ENCODE peak calls at places on chromosome 3, in seven cellular contexts. One of them, this sample, is unnamed.

GRCh38 chr3:196268270-196269163 is 19.0 kb downstream of the PCYT1A start:
- DNase-seq in HT1080: peak; percentile 85
- DNase-seq in NCI-H1694 treated with DMSO at 0.1 percent for 48 hours: no peak
- DNase-seq in astrocyte of the cerebellum: peak; percentile 76
- DNase-seq in mucosa of descending colon: no peak
- DNase-seq in adrenal gland: no peak
- DNase-seq in posterior cingulate gyrus: no peak
- DNase-seq in this sample: no peak

GRCh38 chr3:12471228-12471627 is 13.1 kb upstream of the TSEN2 start:
- DNase-seq in HT1080: peak; percentile 93
- DNase-seq in NCI-H1694 treated with DMSO at 0.1 percent for 48 hours: no peak
- DNase-seq in astrocyte of the cerebellum: no peak
- DNase-seq in mucosa of descending colon: peak; percentile 59
- DNase-seq in adrenal gland: no peak
- DNase-seq in posterior cingulate gyrus: no peak
- DNase-seq in this sample: no peak

GRCh38 chr3:12658593-12659058 is 5.3 kb downstream of the RAF1 start:
- DNase-seq in HT1080: peak; percentile 14
- DNase-seq in NCI-H1694 treated with DMSO at 0.1 percent for 48 hours: no peak
- DNase-seq in astrocyte of the cerebellum: peak; percentile 89
- DNase-seq in mucosa of descending colon: no peak
- DNase-seq in adrenal gland: no peak
- DNase-seq in posterior cingulate gyrus: no peak
- DNase-seq in this sample: no peak

GRCh38 chr3:126365351-126366274 is 8.4 kb upstream of the KLF15 start:
- DNase-seq in HT1080: no peak
- DNase-seq in NCI-H1694 treated with DMSO at 0.1 percent for 48 hours: no peak
- DNase-seq in astrocyte of the cerebellum: no peak
- DNase-seq in mucosa of descending colon: no peak
- DNase-seq in adrenal gland: no peak
- DNase-seq in posterior cingulate gyrus: no peak
- DNase-seq in this sample: no peak

GRCh38 chr3:197404754-197405153 is 106.3 kb upstream of the DLG1 start:
- DNase-seq in HT1080: no peak
- DNase-seq in NCI-H1694 treated with DMSO at 0.1 percent for 48 hours: no peak
- DNase-seq in astrocyte of the cerebellum: no peak
- DNase-seq in mucosa of descending colon: no peak
- DNase-seq in adrenal gland: no peak
- DNase-seq in posterior cingulate gyrus: no peak
- DNase-seq in this sample: no peak

GRCh38 chr3:102530443-102531195 is 95.8 kb downstream of the ZPLD1 start:
- DNase-seq in HT1080: peak; percentile 39
- DNase-seq in NCI-H1694 treated with DMSO at 0.1 percent for 48 hours: no peak
- DNase-seq in astrocyte of the cerebellum: no peak
- DNase-seq in mucosa of descending colon: no peak
- DNase-seq in adrenal gland: no peak
- DNase-seq in posterior cingulate gyrus: no peak
- DNase-seq in this sample: no peak

GRCh38 chr3:194964809-194965208 is 279.1 kb downstream of the FAM43A start:
- DNase-seq in HT1080: no peak
- DNase-seq in NCI-H1694 treated with DMSO at 0.1 percent for 48 hours: no peak
- DNase-seq in astrocyte of the cerebellum: no peak
- DNase-seq in mucosa of descending colon: no peak
- DNase-seq in adrenal gland: no peak
- DNase-seq in posterior cingulate gyrus: no peak
- DNase-seq in this sample: no peak

GRCh38 chr3:31895471-31895870 is 85.6 kb downstream of the OSBPL10 start:
- DNase-seq in HT1080: no peak
- DNase-seq in NCI-H1694 treated with DMSO at 0.1 percent for 48 hours: no peak
- DNase-seq in astrocyte of the cerebellum: no peak
- DNase-seq in mucosa of descending colon: no peak
- DNase-seq in adrenal gland: no peak
- DNase-seq in posterior cingulate gyrus: no peak
- DNase-seq in this sample: no peak

GRCh38 chr3:41000471-41000870 is 198.8 kb upstream of the CTNNB1 start:
- DNase-seq in HT1080: peak; percentile 5
- DNase-seq in NCI-H1694 treated with DMSO at 0.1 percent for 48 hours: no peak
- DNase-seq in astrocyte of the cerebellum: peak; percentile 67
- DNase-seq in mucosa of descending colon: no peak
- DNase-seq in adrenal gland: no peak
- DNase-seq in posterior cingulate gyrus: no peak
- DNase-seq in this sample: no peak

GRCh38 chr3:99783009-99783573 is 34.6 kb upstream of the CMSS1 start:
- DNase-seq in HT1080: peak; percentile 78
- DNase-seq in NCI-H1694 treated with DMSO at 0.1 percent for 48 hours: no peak
- DNase-seq in astrocyte of the cerebellum: peak; percentile 91
- DNase-seq in mucosa of descending colon: no peak
- DNase-seq in adrenal gland: no peak
- DNase-seq in posterior cingulate gyrus: no peak
- DNase-seq in this sample: no peak

GRCh38 chr3:133855772-133856171 is 39.9 kb downstream of the RAB6B start:
- DNase-seq in HT1080: peak; percentile 50
- DNase-seq in NCI-H1694 treated with DMSO at 0.1 percent for 48 hours: no peak
- DNase-seq in astrocyte of the cerebellum: no peak
- DNase-seq in mucosa of descending colon: no peak
- DNase-seq in adrenal gland: no peak
- DNase-seq in posterior cingulate gyrus: no peak
- DNase-seq in this sample: no peak

GRCh38 chr3:136546718-136547117 is 205.5 kb downstream of the STAG1 start:
- DNase-seq in HT1080: peak; percentile 13
- DNase-seq in NCI-H1694 treated with DMSO at 0.1 percent for 48 hours: no peak
- DNase-seq in astrocyte of the cerebellum: no peak
- DNase-seq in mucosa of descending colon: no peak
- DNase-seq in adrenal gland: no peak
- DNase-seq in posterior cingulate gyrus: no peak
- DNase-seq in this sample: no peak

GRCh38 chr3:55485208-55485791 is 1.8 kb downstream of the WNT5A start:
- DNase-seq in HT1080: peak; percentile 59
- DNase-seq in NCI-H1694 treated with DMSO at 0.1 percent for 48 hours: peak; percentile 24
- DNase-seq in astrocyte of the cerebellum: peak; percentile 82
- DNase-seq in mucosa of descending colon: peak; percentile 68
- DNase-seq in adrenal gland: peak; percentile 67
- DNase-seq in posterior cingulate gyrus: peak; percentile 68
- DNase-seq in this sample: peak; percentile 51

GRCh38 chr3:74089854-74090253 is 465.1 kb upstream of the PDZRN3 start:
- DNase-seq in HT1080: peak; percentile 8
- DNase-seq in NCI-H1694 treated with DMSO at 0.1 percent for 48 hours: no peak
- DNase-seq in astrocyte of the cerebellum: no peak
- DNase-seq in mucosa of descending colon: no peak
- DNase-seq in adrenal gland: no peak
- DNase-seq in posterior cingulate gyrus: no peak
- DNase-seq in this sample: no peak

This sample was measured in NCI-H2171 treated with DMSO at 0.1 percent for 48 hours.